ENCODE peak calls at places on chromosomes 4 and X, in four cellular contexts. T, P, S and Y are unnamed samples.

GRCh38 chr4:86441175-86441960 is 81.5 kb upstream of the MAPK10 start:
- DNase-seq in T (peak; percentile 28), P (no peak), S (no peak), Y (peak; percentile 14)

GRCh38 chr4:41465135-41465761 is 72.7 kb upstream of the LIMCH1 start:
- DNase-seq in T (no peak), P (no peak), S (no peak), Y (no peak)

GRCh38 chr4:186217733-186218293 is 9.5 kb upstream of the KLKB1 start:
- DNase-seq in T (no peak), P (no peak), S (no peak), Y (no peak)

GRCh38 chr4:128512767-128513322 is 225.2 kb upstream of the PGRMC2 start:
- DNase-seq in T (peak; percentile 64), P (no peak), S (no peak), Y (no peak)

GRCh38 chr4:152935138-152935537 is 985 bp upstream of the FHDC1 start:
- DNase-seq in T (no peak), P (no peak), S (peak; percentile 34), Y (no peak)

GRCh38 chr4:158850800-158851644 is 82.2 kb downstream of the FNIP2 start:
- DNase-seq in T (peak; percentile 67), P (no peak), S (no peak), Y (peak; percentile 57)

GRCh38 chr4:149047368-149047767 is 605.2 kb upstream of the NR3C2 start:
- DNase-seq in T (no peak), P (no peak), S (no peak), Y (no peak)

GRCh38 chr4:7310441-7310840 is 118.1 kb downstream of the SORCS2 start:
- DNase-seq in T (no peak), P (no peak), S (peak; percentile 34), Y (no peak)

GRCh38 chr4:20253799-20254409 is 2.2 kb downstream of the SLIT2 start:
- DNase-seq in T (peak; percentile 33), P (peak; percentile 39), S (peak; percentile 76), Y (peak; percentile 30)

DNA sequence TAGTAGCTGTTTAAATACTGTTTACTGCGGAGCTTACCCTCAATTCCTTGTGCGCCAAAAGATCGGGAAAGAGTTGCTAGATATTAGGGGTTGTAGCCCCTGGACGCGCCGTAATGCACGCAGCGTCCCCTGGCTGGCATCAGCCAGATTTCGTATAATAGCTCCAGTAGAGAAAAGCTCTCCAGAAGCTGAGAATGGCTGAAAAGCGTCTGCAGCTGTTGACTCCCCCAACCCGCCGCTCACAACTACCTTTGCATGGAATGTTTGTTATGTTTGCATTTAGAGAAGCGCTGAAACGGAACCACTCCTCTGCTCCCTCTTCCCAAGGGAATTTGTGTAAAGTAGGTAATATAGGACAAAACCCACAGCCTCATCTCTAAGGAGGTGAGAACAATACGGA is 3.7 kb downstream of the DOCK11 start:
- DNase-seq in T (no peak), P (no peak), S (no peak), Y (no peak)
- H3K4me3 ChIP-seq in T (no peak overlapping the region), P (no peak overlapping the region), S (no peak overlapping the region), Y (no peak overlapping the region)

GRCh38 chr4:76703676-76704075 is 194.3 kb downstream of the SOWAHB start:
- DNase-seq in T (peak; percentile 16), P (no peak), S (no peak), Y (peak; percentile 55)
- TF ChIP-seq CTCF in T (no peak), P (no peak), S (no peak), Y (no peak)

DNA sequence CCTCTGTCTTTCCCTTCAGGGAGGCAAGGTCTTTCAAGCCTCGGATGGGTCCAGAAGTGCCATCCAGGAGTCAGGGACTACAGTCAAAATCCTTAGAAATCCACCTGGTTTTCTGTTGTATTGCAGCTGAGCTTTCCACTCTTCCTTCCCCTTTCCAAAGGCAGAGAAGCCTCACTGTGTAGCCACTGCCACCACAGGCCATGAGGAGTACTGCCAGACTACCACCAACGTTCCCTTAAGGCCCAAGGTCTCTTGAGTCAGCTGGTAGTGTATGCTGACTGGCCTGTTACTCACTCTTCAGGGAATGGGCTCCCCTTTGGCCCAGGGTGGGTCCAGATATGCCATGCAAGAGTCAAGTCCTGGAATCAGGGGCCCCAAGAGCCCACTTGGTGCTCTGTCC is 1454.1 kb downstream of the PCDH19 start:
- DNase-seq in T (no peak), P (no peak), S (no peak), Y (no peak)
- H3K4me3 ChIP-seq in T (no peak overlapping the region), P (no peak overlapping the region), S (no peak overlapping the region), Y (no peak overlapping the region)

GRCh38 chrX:11750051-11750450 is 8.0 kb upstream of the MSL3 start:
- DNase-seq in T (peak; percentile 7), P (no peak), S (no peak), Y (no peak)

GRCh38 chrX:11753668-11754067 is 4.4 kb upstream of the MSL3 start:
- DNase-seq in T (no peak), P (no peak), S (no peak), Y (no peak)

GRCh38 chrX:11754958-11755645 is 2.9 kb upstream of the MSL3 start:
- DNase-seq in T (no peak), P (no peak), S (no peak), Y (no peak)

GRCh38 chrX:11750694-11751093 is 7.3 kb upstream of the MSL3 start:
- DNase-seq in T (no peak), P (no peak), S (no peak), Y (no peak)

DNA sequence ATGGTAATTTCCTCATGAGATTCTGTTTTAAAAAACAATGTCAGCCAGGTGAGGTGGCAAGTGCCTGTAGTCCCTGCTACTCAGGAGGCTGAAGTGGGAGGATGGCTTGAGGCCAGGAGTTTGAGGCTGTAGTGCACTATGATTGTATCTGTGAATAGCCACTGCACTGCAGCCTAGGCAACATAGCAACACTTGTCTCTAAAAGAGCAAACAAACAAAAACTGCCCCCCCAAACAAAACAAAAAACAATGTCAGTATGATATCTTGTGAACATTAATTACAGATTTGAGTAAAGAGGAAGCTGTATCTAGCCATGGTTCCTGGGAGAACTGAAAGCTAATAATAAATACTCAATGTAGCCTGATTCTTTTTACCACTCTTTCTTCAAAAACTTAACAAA is 6.8 kb upstream of the MSL3 start:
- DNase-seq in T (no peak), P (no peak), S (no peak), Y (no peak)
- TF ChIP-seq CTCF in T (no peak), P (no peak), S (no peak), Y (no peak)